ENCODE peak calls at places on chromosomes 1 and 21, in six cellular contexts. W is aorta; J is left ventricle myocardium superior; A is mucosa of descending colon; N is activated CD8-positive, alpha-beta T cell treated with anti-CD3 and anti-CD28 coated beads for 36 hours; Q is Panc1. V is an unnamed sample.

GRCh38 chr1:184972281-184973055 is 1.8 kb downstream of the NIBAN1 start:
- ATAC-seq in Q (no peak), W (no peak), A (no peak), N (no peak), J (peak; percentile 6), V (no peak)

GRCh38 chr1:205782627-205783470 is 7.6 kb upstream of the RAB29 start:
- ATAC-seq in N (peak; percentile 94), A (no peak), W (peak; percentile 49), J (no peak), Q (no peak), V (no peak)

GRCh38 chr1:154182342-154183044 is 9.4 kb downstream of the TPM3 start:
- ATAC-seq in Q (peak; percentile 75), W (peak; percentile 74), J (peak; percentile 66), A (peak; percentile 73), N (peak; percentile 77), V (peak; percentile 85)

GRCh38 chr1:109630081-109630880 is 10.6 kb downstream of the AMPD2 start:
- ATAC-seq in J (no peak), Q (no peak), W (no peak), N (no peak), A (no peak), V (no peak)

GRCh38 chr1:229408458-229409037 is 25.3 kb downstream of the ACTA1 start:
- ATAC-seq in W (peak; percentile 34), N (no peak), A (no peak), Q (peak; percentile 29), J (peak; percentile 81), V (no peak)

GRCh38 chr1:90434460-90434859 is 282.6 kb downstream of the BARHL2 start:
- ATAC-seq in Q (peak; percentile 70), W (no peak), J (no peak), N (no peak), A (no peak), V (peak; percentile 31)

GRCh38 chr1:218460367-218460766 is 115.2 kb downstream of the TGFB2 start:
- ATAC-seq in J (peak; percentile 66), Q (peak; percentile 83), A (no peak), N (no peak), W (peak; percentile 73), V (peak; percentile 53)

GRCh38 chr21:39003982-39004775 is 179.1 kb downstream of the PSMG1 start:
- ATAC-seq in J (peak; percentile 38), Q (no peak), N (peak; percentile 55), A (peak; percentile 69), W (peak; percentile 6), V (no peak)

GRCh38 chr1:162956922-162957321 is 95.9 kb upstream of the CCDC190 start:
- ATAC-seq in W (no peak), Q (no peak), A (no peak), J (no peak), N (no peak), V (no peak)

GRCh38 chr1:95201905-95202304 is 32.1 kb upstream of the RWDD3 start:
- ATAC-seq in Q (no peak), N (no peak), W (no peak), A (no peak), J (no peak), V (no peak)

GRCh38 chr1:109948285-109948630 is 36.3 kb upstream of the AHCYL1 start:
- ATAC-seq in J (no peak), A (peak; percentile 86), Q (peak; percentile 37), W (no peak), N (no peak), V (no peak)

GRCh38 chr1:56526571-56527174 is 52.7 kb downstream of the PLPP3 start:
- ATAC-seq in A (peak; percentile 74), Q (no peak), N (no peak), W (no peak), J (no peak), V (peak; percentile 89)

GRCh38 chr1:46682064-46682463 is 10.4 kb downstream of the TEX38 start:
- ATAC-seq in A (peak; percentile 54), J (no peak), N (no peak), Q (no peak), W (no peak), V (no peak)

GRCh38 chr21:45207839-45208626 is 79.7 kb downstream of the POFUT2 start:
- ATAC-seq in A (no peak), Q (no peak), J (no peak), W (no peak), N (no peak), V (peak; percentile 52)